ENCODE peak calls at places on chromosomes 3 and 15, in four cellular contexts. V, N, W and A are unnamed samples.

GRCh38 chr3:161422171-161422693 is 50.9 kb upstream of the SPTSSB start:
- ATAC-seq in N (no peak), V (no peak), W (no peak), A (no peak)

GRCh38 chr15:63054985-63055384 is 12.4 kb downstream of the TPM1 start:
- ATAC-seq in V (no peak), W (peak; percentile 36), N (no peak), A (no peak)

GRCh38 chr15:41001524-41001923 is 48.3 kb downstream of the CHAC1 start:
- ATAC-seq in V (no peak), N (no peak), W (no peak), A (no peak)

GRCh38 chr15:73357999-73358665 is 10.6 kb downstream of the HCN4 start:
- ATAC-seq in W (peak; percentile 92), V (no peak), N (no peak), A (no peak)

GRCh38 chr3:171851685-171852084 is 8.5 kb downstream of the TMEM212 start:
- ATAC-seq in V (no peak), N (no peak), W (no peak), A (peak; percentile 42)

GRCh38 chr3:173553635-173554280 is 156.2 kb downstream of the NLGN1 start:
- ATAC-seq in N (peak; percentile 60), W (peak; percentile 61), V (no peak), A (no peak)

GRCh38 chr3:169980055-169980454 is 13.4 kb downstream of the SEC62 start:
- ATAC-seq in N (no peak), V (no peak), W (no peak), A (no peak)

GRCh38 chr3:11907667-11908660 is 61.3 kb upstream of the TAMM41 start:
- ATAC-seq in W (no peak), N (no peak), V (no peak), A (no peak)

GRCh38 chr3:46395210-46395661 is 11.6 kb downstream of the CCR5AS start:
- ATAC-seq in N (no peak), V (no peak), W (peak; percentile 65), A (no peak)

GRCh38 chr3:187783098-187783497 is 37.8 kb upstream of the BCL6 start:
- ATAC-seq in V (no peak), N (peak; percentile 96), W (no peak), A (peak; percentile 95)

GRCh38 chr3:14458434-14459280 is 56.3 kb downstream of the SLC6A6 start:
- ATAC-seq in W (no peak), V (no peak), N (no peak), A (no peak)

GRCh38 chr15:74793135-74794028 is 11.5 kb downstream of the CSK start:
- ATAC-seq in V (peak; percentile 49), N (no peak), W (no peak), A (no peak)

GRCh38 chr3:125316949-125317348 is 58.2 kb downstream of the ZNF148 start:
- ATAC-seq in V (no peak), W (no peak), N (no peak), A (no peak)

GRCh38 chr15:58159827-58160386 is 21.7 kb downstream of the AQP9 start:
- ATAC-seq in W (no peak), V (no peak), N (no peak), A (no peak)

GRCh38 chr3:179794355-179794754 is 141.5 kb downstream of the USP13 start:
- ATAC-seq in V (no peak), N (peak; percentile 84), W (peak; percentile 41), A (no peak)

GRCh38 chr15:22263738-22264137 is 183.4 kb downstream of the OR4M2 start:
- ATAC-seq in W (no peak), N (peak; percentile 77), V (peak; percentile 20), A (no peak)

GRCh38 chr3:69033470-69033869 is 18.7 kb downstream of the TMF1 start:
- ATAC-seq in W (no peak), V (no peak), N (no peak), A (no peak)

GRCh38 chr3:23888617-23889228 is 28.1 kb downstream of the NKIRAS1 start:
- ATAC-seq in V (no peak), N (peak; percentile 46), W (no peak), A (no peak)

GRCh38 chr3:119350114-119350513 is 55.9 kb downstream of the ARHGAP31 start:
- ATAC-seq in N (no peak), W (no peak), V (no peak), A (no peak)

GRCh38 chr3:196757876-196758739 is 18.5 kb downstream of the PAK2 start:
- ATAC-seq in V (no peak), N (no peak), W (no peak), A (peak; percentile 42)

GRCh38 chr15:39365161-39365560 is 215.7 kb upstream of the THBS1 start:
- ATAC-seq in W (no peak), N (no peak), V (no peak), A (no peak)

GRCh38 chr3:123819949-123820348 is 64.2 kb downstream of the MYLK start:
- ATAC-seq in W (no peak), V (no peak), N (no peak), A (no peak)

GRCh38 chr3:78912217-78912616 is 855.6 kb downstream of the ROBO1 start:
- ATAC-seq in W (no peak), V (no peak), N (no peak), A (no peak)

GRCh38 chr3:29605845-29606244 is 325.0 kb downstream of the RBMS3 start:
- ATAC-seq in W (no peak), V (no peak), N (peak; percentile 27), A (no peak)

GRCh38 chr15:89127054-89127702 is 38.9 kb downstream of the ABHD2 start:
- ATAC-seq in W (no peak), N (peak; percentile 15), V (no peak), A (peak; percentile 72)

GRCh38 chr3:27526614-27527315 is 42.6 kb upstream of the SLC4A7 start:
- ATAC-seq in W (no peak), N (no peak), V (no peak), A (no peak)

GRCh38 chr15:42971830-42972229 is 51.3 kb upstream of the TTBK2 start:
- ATAC-seq in N (no peak), V (no peak), W (peak; percentile 87), A (no peak)

GRCh38 chr15:96629501-96629900 is 299.0 kb downstream of the NR2F2 start:
- ATAC-seq in W (no peak), N (peak; percentile 95), V (no peak), A (no peak)

GRCh38 chr3:28574036-28574435 is 225.4 kb upstream of the AZI2 start:
- ATAC-seq in N (no peak), V (no peak), W (no peak), A (no peak)

GRCh38 chr15:61157933-61158332 is 71.2 kb downstream of the RORA start:
- ATAC-seq in W (no peak), N (peak; percentile 86), V (no peak), A (peak; percentile 29)

GRCh38 chr15:48905216-48905615 is 27.3 kb downstream of the EID1 start:
- ATAC-seq in V (no peak), N (no peak), W (no peak), A (no peak)

GRCh38 chr3:46109635-46110005 is 82.3 kb upstream of the XCR1 start:
- ATAC-seq in W (no peak), V (peak; percentile 5), N (no peak), A (no peak)

GRCh38 chr3:177429066-177429465 is 231.8 kb upstream of the TBL1XR1 start:
- ATAC-seq in N (peak; percentile 61), V (no peak), W (no peak), A (no peak)

GRCh38 chr15:75174102-75174501 is 27.6 kb upstream of the C15orf39 start:
- ATAC-seq in W (no peak), V (no peak), N (no peak), A (no peak)

GRCh38 chr3:136109499-136109898 is 86.6 kb downstream of the MSL2 start:
- ATAC-seq in N (no peak), V (no peak), W (no peak), A (no peak)

GRCh38 chr3:100151024-100151707 is 36.9 kb upstream of the FILIP1L start:
- ATAC-seq in N (peak; percentile 70), V (no peak), W (no peak), A (no peak)